ENCODE peak calls at places on chromosomes 11 and 22, in six cellular contexts. W is kidney, D is spleen, U is ovary, R is sigmoid colon, A is IMR-90. I is an unnamed sample.

GRCh38 chr11:10323793-10324170 is 18.9 kb downstream of the ADM start:
- DNase-seq in W (no peak), D (no peak), U (no peak), R (no peak), A (peak), I (peak)

GRCh38 chr22:40829131-40829530 is 10.0 kb upstream of the SLC25A17 start:
- DNase-seq in W (no peak), D (no peak), U (no peak), R (no peak), A (no peak), I (no peak)

GRCh38 chr11:128579790-128580504 is 7.4 kb downstream of the ETS1 start:
- DNase-seq in W (no peak), D (no peak), U (no peak), R (no peak), A (peak), I (peak)

GRCh38 chr11:72752088-72752914 is at the start of gene ARAP1:
- DNase-seq in W (peak), D (peak), U (peak), R (peak), A (peak), I (peak)

GRCh38 chr22:43823911-43824665 is 12.0 kb upstream of the EFCAB6 start:
- DNase-seq in W (peak), D (no peak), U (no peak), R (no peak), A (no peak), I (no peak)

GRCh38 chr11:4441500-4441899 is 7.6 kb upstream of the OR52K2 start:
- DNase-seq in W (no peak), D (no peak), U (no peak), R (no peak), A (no peak), I (no peak)

GRCh38 chr11:128796275-128796674 is 70.8 kb downstream of the KCNJ1 start:
- DNase-seq in W (no peak), D (no peak), U (no peak), R (no peak), A (peak), I (peak)

GRCh38 chr11:124762624-124763155 is 600 bp upstream of the ESAM start:
- DNase-seq in W (peak), D (peak), U (no peak), R (no peak), A (no peak), I (no peak)

GRCh38 chr22:31973739-31974138 is 29.4 kb downstream of the YWHAH start:
- DNase-seq in W (no peak), D (no peak), U (no peak), R (no peak), A (no peak), I (no peak)

GRCh38 chr11:66186470-66186869 is 82.0 kb upstream of the RAB1B start:
- DNase-seq in W (no peak), D (no peak), U (no peak), R (no peak), A (no peak), I (no peak)

GRCh38 chr11:70572974-70573260 is 174.6 kb downstream of the CTTN start:
- DNase-seq in W (peak), D (peak), U (no peak), R (no peak), A (no peak), I (no peak)

GRCh38 chr11:131867457-131868257 is 497.2 kb downstream of the NTM start:
- DNase-seq in W (peak), D (no peak), U (no peak), R (peak), A (peak), I (peak)

GRCh38 chr11:132234878-132235277 is 864.5 kb downstream of the NTM start:
- DNase-seq in W (no peak), D (no peak), U (no peak), R (no peak), A (peak), I (peak)

GRCh38 chr11:47306484-47306844 is 36.5 kb downstream of the MADD start:
- DNase-seq in W (no peak), D (no peak), U (no peak), R (no peak), A (no peak), I (no peak)

GRCh38 chr11:114026355-114026754 is 33.2 kb upstream of the ZBTB16 start:
- DNase-seq in W (no peak), D (no peak), U (no peak), R (no peak), A (no peak), I (no peak)

GRCh38 chr11:11406652-11407051 is 53.6 kb upstream of the CSNK2A3 start:
- DNase-seq in W (no peak), D (no peak), U (no peak), R (no peak), A (no peak), I (no peak)

GRCh38 chr11:73521621-73522020 is 76.3 kb downstream of the FAM168A start:
- DNase-seq in W (no peak), D (no peak), U (no peak), R (no peak), A (peak), I (peak)

GRCh38 chr22:21104126-21104691 is 58.5 kb downstream of the LRRC74B start:
- DNase-seq in W (no peak), D (no peak), U (no peak), R (no peak), A (no peak), I (no peak)

GRCh38 chr22:37635157-37635556 is 4.3 kb upstream of the SH3BP1 start:
- DNase-seq in W (no peak), D (peak), U (no peak), R (no peak), A (no peak), I (no peak)

GRCh38 chr22:37638351-37639069 is 959 bp upstream of the SH3BP1 start:
- DNase-seq in W (no peak), D (peak), U (no peak), R (no peak), A (no peak), I (no peak)

GRCh38 chr22:37636949-37637273 is 2.6 kb upstream of the SH3BP1 start:
- DNase-seq in W (no peak), D (no peak), U (no peak), R (no peak), A (no peak), I (no peak)

GRCh38 chr22:37634505-37635002 is 4.9 kb upstream of the SH3BP1 start:
- DNase-seq in W (no peak), D (peak), U (no peak), R (no peak), A (no peak), I (no peak)

DNA sequence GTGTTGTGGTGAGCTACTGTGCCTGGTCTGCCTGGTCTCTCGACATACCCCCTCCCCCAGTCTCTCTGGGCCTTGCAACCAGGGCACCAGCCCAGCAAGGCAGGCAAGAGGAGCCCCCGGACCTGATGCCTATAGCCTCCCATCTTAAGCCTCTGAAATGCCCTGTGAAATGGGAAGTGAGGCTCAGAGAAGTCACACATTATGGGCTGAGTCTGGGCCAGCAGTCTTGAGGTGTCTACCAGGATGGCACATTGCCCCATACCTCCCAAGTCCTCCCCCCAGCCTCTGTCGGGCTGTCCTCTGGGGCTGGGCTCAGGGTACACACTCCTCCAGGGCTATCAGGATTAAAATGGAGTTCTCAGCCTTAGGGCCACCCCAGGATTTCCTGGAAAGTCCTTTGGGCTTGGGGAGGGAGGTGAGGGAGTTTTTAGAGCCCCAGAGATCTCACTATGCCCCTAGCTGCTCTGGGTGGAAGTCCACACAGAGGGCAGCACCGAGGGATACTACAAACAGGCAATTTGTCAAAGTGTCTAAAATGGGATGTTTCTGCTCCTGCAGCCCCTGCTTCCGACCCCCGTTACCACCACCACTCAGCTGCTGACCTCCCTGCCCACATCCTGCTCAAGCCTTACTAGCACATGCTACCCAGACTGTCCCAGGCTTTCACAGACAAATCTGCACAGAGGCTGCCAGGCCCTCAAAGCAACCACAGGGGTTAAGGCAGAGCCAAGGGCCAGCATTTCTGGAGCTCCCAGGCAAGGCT is 3.1 kb upstream of the SH3BP1 start:
- DNase-seq in W (no peak), D (peak), U (no peak), R (no peak), A (peak), I (peak)
- H3K27ac ChIP-seq in W (no peak), D (peak), U (no peak), R (no peak), A (peak), I (no peak)

GRCh38 chr22:19886605-19887250 is 32.1 kb upstream of the GNB1L start:
- DNase-seq in W (peak), D (peak), U (no peak), R (no peak), A (peak), I (no peak)

GRCh38 chr22:19884954-19885751 is 30.5 kb upstream of the GNB1L start:
- DNase-seq in W (peak), D (peak), U (no peak), R (peak), A (no peak), I (no peak)

GRCh38 chr22:19887251-19887985 is 32.7 kb upstream of the GNB1L start:
- DNase-seq in W (peak), D (peak), U (no peak), R (no peak), A (no peak), I (no peak)

GRCh38 chr22:19884161-19884953 is 29.7 kb upstream of the GNB1L start:
- DNase-seq in W (peak), D (peak), U (peak), R (peak), A (no peak), I (no peak)

GRCh38 chr22:19885841-19886592 is 31.3 kb upstream of the GNB1L start:
- DNase-seq in W (peak), D (peak), U (no peak), R (peak), A (no peak), I (no peak)
- H3K27ac ChIP-seq in W (no peak), D (peak), U (no peak), R (no peak), A (peak), I (no peak)

DNA sequence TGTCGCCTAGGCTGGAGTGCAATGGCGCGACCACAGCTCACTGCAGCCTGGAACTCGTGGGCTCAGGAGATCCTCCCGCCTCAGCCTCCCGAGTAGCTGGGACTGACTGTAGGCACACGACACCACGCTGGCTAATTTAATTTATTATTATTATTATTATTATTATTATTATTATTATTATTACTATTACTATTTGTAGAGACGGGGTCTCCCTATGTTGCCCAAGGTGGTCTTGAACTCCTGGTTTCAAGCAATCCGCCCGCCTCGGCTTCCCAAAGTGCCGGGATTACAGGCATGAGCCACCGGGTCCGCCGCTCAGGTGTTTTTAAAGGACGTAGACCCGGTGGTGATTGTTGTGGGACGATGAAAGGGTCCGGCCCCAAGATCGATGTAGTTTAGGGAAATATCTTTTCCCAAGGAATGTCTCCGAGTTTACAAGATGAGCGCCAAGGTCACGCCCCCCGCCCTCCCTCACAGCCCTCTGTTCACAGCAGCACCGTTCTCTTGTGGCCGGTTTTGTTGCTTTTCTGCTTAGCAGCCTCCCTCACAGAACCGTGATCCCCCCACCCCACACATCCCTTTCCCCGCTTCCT is 728 bp upstream of the POGLUT3 start:
- DNase-seq in W (peak), D (no peak), U (peak), R (peak), A (no peak), I (no peak)
- H3K27ac ChIP-seq in W (peak), D (peak), U (peak), R (peak), A (peak), I (no peak)

GRCh38 chr22:44892243-44892642 is 117.6 kb downstream of the PHF21B start:
- DNase-seq in W (peak), D (peak), U (peak), R (no peak), A (no peak), I (no peak)
- H3K27ac ChIP-seq in W (no peak), D (no peak), U (no peak), R (no peak), A (no peak), I (no peak)

DNA sequence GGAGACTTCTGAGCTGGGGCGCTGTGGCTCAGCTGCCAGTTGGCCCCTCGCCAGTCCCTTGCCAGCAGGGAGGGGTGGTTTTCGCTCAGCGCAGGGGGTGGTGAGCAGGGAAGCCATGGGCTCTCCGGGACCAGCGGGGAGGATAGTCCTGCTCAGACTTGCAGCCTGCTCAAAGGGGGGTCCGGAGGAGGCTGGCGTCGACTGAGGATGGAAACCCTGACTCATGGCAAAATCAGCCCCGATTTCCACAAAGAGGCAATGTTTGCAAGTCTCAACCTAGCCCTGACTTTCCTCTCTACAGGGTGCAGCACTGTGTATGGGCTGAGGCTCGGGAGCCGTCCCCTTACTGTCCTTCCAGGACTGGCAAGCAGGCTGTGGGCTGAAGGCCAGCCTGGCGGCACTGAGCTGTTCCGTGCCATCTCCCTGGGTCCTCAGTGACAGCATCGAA is 35.1 kb downstream of the FBLN1 start:
- DNase-seq in W (no peak), D (no peak), U (peak), R (peak), A (peak), I (peak)
- H3K27ac ChIP-seq in W (no peak), D (no peak), U (peak), R (peak), A (peak), I (peak)

GRCh38 chr11:95705485-95706124 is 84.0 kb downstream of the FAM76B start:
- DNase-seq in W (peak), D (peak), U (peak), R (peak), A (peak), I (peak)
- H3K27ac ChIP-seq in W (no peak), D (peak), U (peak), R (peak), A (no peak), I (no peak)

GRCh38 chr11:67255864-67256263 is 10.4 kb upstream of the GRK2 start:
- DNase-seq in W (peak), D (no peak), U (no peak), R (peak), A (no peak), I (no peak)
- H3K27ac ChIP-seq in W (no peak), D (no peak), U (no peak), R (no peak), A (no peak), I (no peak)

GRCh38 chr11:62604460-62605130 is 2.9 kb upstream of the MTA2 start:
- DNase-seq in W (no peak), D (no peak), U (no peak), R (no peak), A (no peak), I (no peak)
- H3K27ac ChIP-seq in W (no peak), D (no peak), U (no peak), R (no peak), A (no peak), I (no peak)

GRCh38 chr22:26656896-26657851 is at the start of gene MIAT:
- DNase-seq in W (no peak), D (peak), U (no peak), R (no peak), A (peak), I (peak)
- H3K27ac ChIP-seq in W (no peak), D (no peak), U (no peak), R (no peak), A (no peak), I (no peak)

GRCh38 chr11:134145715-134146114 is 76.8 kb downstream of the JAM3 start:
- DNase-seq in W (no peak), D (no peak), U (no peak), R (no peak), A (no peak), I (no peak)
- H3K27ac ChIP-seq in W (no peak), D (no peak), U (no peak), R (no peak), A (no peak), I (no peak)

I was measured in brain microvascular endothelial cell.